ENCODE peak calls at places on chromosome 11, in four cellular contexts. O is fibroblast of gingiva, S is PC-9, F is HuH-7.5. W is an unnamed sample.

GRCh38 chr11:128653828-128654231 is 40.0 kb upstream of the FLI1 start:
- DNase-seq in O (peak), S (peak), F (no peak), W (no peak)

GRCh38 chr11:11016123-11016522 is 158.3 kb upstream of the ZBED5 start:
- DNase-seq in O (no peak), S (no peak), F (no peak), W (no peak)

GRCh38 chr11:1176224-1177019 is 18.7 kb downstream of the MUC5AC start:
- DNase-seq in O (no peak), S (no peak), F (no peak), W (no peak)

GRCh38 chr11:77147668-77148321 is 19.7 kb downstream of the MYO7A start:
- DNase-seq in O (no peak), S (no peak), F (no peak), W (no peak)

GRCh38 chr11:101706015-101706414 is 122.2 kb upstream of the TRPC6 start:
- DNase-seq in O (no peak), S (no peak), F (no peak), W (no peak)

GRCh38 chr11:8025816-8026215 is 38.7 kb downstream of the EIF3F start:
- DNase-seq in O (peak), S (no peak), F (no peak), W (no peak)

GRCh38 chr11:128691802-128692749 is 1.8 kb upstream of the FLI1 start:
- DNase-seq in O (no peak), S (no peak), F (no peak), W (no peak)

GRCh38 chr11:112174789-112175595 is at the start of gene BCO2:
- DNase-seq in O (peak), S (peak), F (no peak), W (no peak)

GRCh38 chr11:113192121-113192925 is 122.1 kb upstream of the TTC12 start:
- DNase-seq in O (no peak), S (no peak), F (no peak), W (no peak)

GRCh38 chr11:119423459-119424254 is 685 bp upstream of the THY1 start:
- DNase-seq in O (no peak), S (no peak), F (no peak), W (no peak)

GRCh38 chr11:57638811-57639320 is 10.8 kb downstream of the YPEL4 start:
- DNase-seq in O (no peak), S (no peak), F (peak), W (no peak)

GRCh38 chr11:100404907-100405306 is 282.2 kb upstream of the ARHGAP42 start:
- DNase-seq in O (no peak), S (no peak), F (no peak), W (no peak)

GRCh38 chr11:116416852-116417251 is 355.9 kb downstream of the BUD13 start:
- DNase-seq in O (no peak), S (no peak), F (no peak), W (no peak)

GRCh38 chr11:106986673-106987072 is 31.6 kb downstream of the GUCY1A2 start:
- DNase-seq in O (no peak), S (no peak), F (no peak), W (no peak)

GRCh38 chr11:77071671-77072605 is 5.2 kb downstream of the CAPN5 start:
- DNase-seq in O (no peak), S (no peak), F (no peak), W (no peak)

GRCh38 chr11:31872074-31872440 is 60.9 kb upstream of the PAX6 start:
- DNase-seq in O (no peak), S (no peak), F (no peak), W (no peak)

GRCh38 chr11:81574301-81574700 is 1159.4 kb downstream of the FAM181B start:
- DNase-seq in O (no peak), S (no peak), F (no peak), W (no peak)

GRCh38 chr11:46322759-46323158 is 24.5 kb upstream of the DGKZ start:
- DNase-seq in O (peak), S (no peak), F (no peak), W (no peak)

GRCh38 chr11:26931248-26931631 is 62.7 kb upstream of the FIBIN start:
- DNase-seq in O (peak), S (no peak), F (no peak), W (no peak)

W was measured in 8988T.